ENCODE peak calls at places on chromosomes 3 and 15, in six cellular contexts. One of them, this sample, is unnamed.

GRCh38 chr3:119293761-119294401 is at the start of gene ARHGAP31:
- DNase-seq in HEK293T: peak
- DNase-seq in AG08395: peak
- DNase-seq in NCI-H1105: peak
- DNase-seq in upper lobe of left lung: peak
- DNase-seq in occipital lobe: peak
- DNase-seq in this sample: peak

GRCh38 chr3:98596087-98596486 is 2.7 kb upstream of the CPOX start:
- DNase-seq in HEK293T: no peak
- DNase-seq in AG08395: no peak
- DNase-seq in NCI-H1105: no peak
- DNase-seq in upper lobe of left lung: no peak
- DNase-seq in occipital lobe: no peak
- DNase-seq in this sample: no peak

GRCh38 chr3:167330993-167331392 is 49.1 kb downstream of the ZBBX start:
- DNase-seq in HEK293T: no peak
- DNase-seq in AG08395: no peak
- DNase-seq in NCI-H1105: no peak
- DNase-seq in upper lobe of left lung: no peak
- DNase-seq in occipital lobe: no peak
- DNase-seq in this sample: no peak

GRCh38 chr15:90947577-90948357 is 6.9 kb upstream of the RCCD1 start:
- DNase-seq in HEK293T: no peak
- DNase-seq in AG08395: no peak
- DNase-seq in NCI-H1105: no peak
- DNase-seq in upper lobe of left lung: no peak
- DNase-seq in occipital lobe: no peak
- DNase-seq in this sample: no peak

GRCh38 chr15:95025924-95026728 is 794.8 kb downstream of the MCTP2 start:
- DNase-seq in HEK293T: peak
- DNase-seq in AG08395: peak
- DNase-seq in NCI-H1105: no peak
- DNase-seq in upper lobe of left lung: no peak
- DNase-seq in occipital lobe: no peak
- DNase-seq in this sample: peak

GRCh38 chr3:197380786-197381185 is 82.4 kb upstream of the DLG1 start:
- DNase-seq in HEK293T: no peak
- DNase-seq in AG08395: no peak
- DNase-seq in NCI-H1105: peak
- DNase-seq in upper lobe of left lung: peak
- DNase-seq in occipital lobe: no peak
- DNase-seq in this sample: no peak

GRCh38 chr3:131053021-131053420 is 26.3 kb downstream of the NEK11 start:
- DNase-seq in HEK293T: no peak
- DNase-seq in AG08395: peak
- DNase-seq in NCI-H1105: no peak
- DNase-seq in upper lobe of left lung: no peak
- DNase-seq in occipital lobe: no peak
- DNase-seq in this sample: peak

GRCh38 chr15:68470049-68470738 is 38.2 kb upstream of the ITGA11 start:
- DNase-seq in HEK293T: no peak
- DNase-seq in AG08395: no peak
- DNase-seq in NCI-H1105: no peak
- DNase-seq in upper lobe of left lung: no peak
- DNase-seq in occipital lobe: no peak
- DNase-seq in this sample: peak

GRCh38 chr15:56913241-56913640 is 5.2 kb upstream of the TCF12 start:
- DNase-seq in HEK293T: no peak
- DNase-seq in AG08395: no peak
- DNase-seq in NCI-H1105: no peak
- DNase-seq in upper lobe of left lung: no peak
- DNase-seq in occipital lobe: no peak
- DNase-seq in this sample: no peak

GRCh38 chr15:80183291-80183690 is 30.5 kb downstream of the FAH start:
- DNase-seq in HEK293T: no peak
- DNase-seq in AG08395: no peak
- DNase-seq in NCI-H1105: no peak
- DNase-seq in upper lobe of left lung: no peak
- DNase-seq in occipital lobe: no peak
- DNase-seq in this sample: no peak

GRCh38 chr15:83871808-83872559 is 218.1 kb downstream of the ADAMTSL3 start:
- DNase-seq in HEK293T: no peak
- DNase-seq in AG08395: peak
- DNase-seq in NCI-H1105: no peak
- DNase-seq in upper lobe of left lung: no peak
- DNase-seq in occipital lobe: no peak
- DNase-seq in this sample: peak

This sample was measured in dermis microvascular lymphatic vessel endothelial cell.